ENCODE peak calls at places on chromosomes 16 and 17, in five cellular contexts. One of them, this sample, is unnamed.
A peak's percentile ranks its signal among the peaks of the same experiment; 100 is the strongest.

GRCh38 chr17:4533522-4534502 is 21.4 kb downstream of the MYBBP1A start:
- DNase-seq in heart left ventricle: no peak
- DNase-seq in heart right ventricle: no peak
- DNase-seq in testis: no peak
- DNase-seq in fibroblast of the aortic adventitia: no peak
- DNase-seq in this sample: no peak

GRCh38 chr17:42578282-42578869 is 847 bp upstream of the PSMC3IP start:
- DNase-seq in heart left ventricle: peak; percentile 76
- DNase-seq in heart right ventricle: peak; percentile 75
- DNase-seq in testis: peak; percentile 84
- DNase-seq in fibroblast of the aortic adventitia: peak; percentile 77
- DNase-seq in this sample: peak; percentile 72

GRCh38 chr17:2222901-2223616 is 80.5 kb downstream of the SMG6 start:
- DNase-seq in heart left ventricle: no peak
- DNase-seq in heart right ventricle: peak; percentile 69
- DNase-seq in testis: no peak
- DNase-seq in fibroblast of the aortic adventitia: peak; percentile 95
- DNase-seq in this sample: peak; percentile 97

GRCh38 chr16:55257971-55258613 is 65.9 kb upstream of the IRX6 start:
- DNase-seq in heart left ventricle: peak; percentile 64
- DNase-seq in heart right ventricle: peak; percentile 23
- DNase-seq in testis: peak; percentile 71
- DNase-seq in fibroblast of the aortic adventitia: peak; percentile 65
- DNase-seq in this sample: peak; percentile 34

GRCh38 chr17:79981661-79982101 is 54.0 kb downstream of the TBC1D16 start:
- DNase-seq in heart left ventricle: no peak
- DNase-seq in heart right ventricle: no peak
- DNase-seq in testis: no peak
- DNase-seq in fibroblast of the aortic adventitia: no peak
- DNase-seq in this sample: no peak

GRCh38 chr17:9672266-9672665 is 26.9 kb downstream of the USP43 start:
- DNase-seq in heart left ventricle: no peak
- DNase-seq in heart right ventricle: no peak
- DNase-seq in testis: no peak
- DNase-seq in fibroblast of the aortic adventitia: no peak
- DNase-seq in this sample: peak; percentile 41

GRCh38 chr17:11503292-11503691 is 95.0 kb upstream of the DNAH9 start:
- DNase-seq in heart left ventricle: no peak
- DNase-seq in heart right ventricle: no peak
- DNase-seq in testis: no peak
- DNase-seq in fibroblast of the aortic adventitia: no peak
- DNase-seq in this sample: no peak

GRCh38 chr16:27304881-27305280 is 8.9 kb upstream of the IL4R start:
- DNase-seq in heart left ventricle: no peak
- DNase-seq in heart right ventricle: no peak
- DNase-seq in testis: no peak
- DNase-seq in fibroblast of the aortic adventitia: no peak
- DNase-seq in this sample: no peak

GRCh38 chr16:53937068-53937614 is 233.2 kb downstream of the FTO start:
- DNase-seq in heart left ventricle: no peak
- DNase-seq in heart right ventricle: no peak
- DNase-seq in testis: no peak
- DNase-seq in fibroblast of the aortic adventitia: no peak
- DNase-seq in this sample: no peak

GRCh38 chr17:70111201-70111600 is 36.2 kb downstream of the KCNJ16 start:
- DNase-seq in heart left ventricle: no peak
- DNase-seq in heart right ventricle: no peak
- DNase-seq in testis: no peak
- DNase-seq in fibroblast of the aortic adventitia: no peak
- DNase-seq in this sample: no peak

GRCh38 chr16:81719993-81720392 is 59.1 kb upstream of the PLCG2 start:
- DNase-seq in heart left ventricle: no peak
- DNase-seq in heart right ventricle: no peak
- DNase-seq in testis: no peak
- DNase-seq in fibroblast of the aortic adventitia: no peak
- DNase-seq in this sample: no peak
- H3K4me3 ChIP-seq in heart left ventricle: no peak overlapping the region
- H3K4me3 ChIP-seq in heart right ventricle: no peak overlapping the region
- H3K4me3 ChIP-seq in testis: no peak overlapping the region
- H3K4me3 ChIP-seq in fibroblast of the aortic adventitia: no peak overlapping the region
- H3K4me3 ChIP-seq in this sample: no peak overlapping the region

DNA sequence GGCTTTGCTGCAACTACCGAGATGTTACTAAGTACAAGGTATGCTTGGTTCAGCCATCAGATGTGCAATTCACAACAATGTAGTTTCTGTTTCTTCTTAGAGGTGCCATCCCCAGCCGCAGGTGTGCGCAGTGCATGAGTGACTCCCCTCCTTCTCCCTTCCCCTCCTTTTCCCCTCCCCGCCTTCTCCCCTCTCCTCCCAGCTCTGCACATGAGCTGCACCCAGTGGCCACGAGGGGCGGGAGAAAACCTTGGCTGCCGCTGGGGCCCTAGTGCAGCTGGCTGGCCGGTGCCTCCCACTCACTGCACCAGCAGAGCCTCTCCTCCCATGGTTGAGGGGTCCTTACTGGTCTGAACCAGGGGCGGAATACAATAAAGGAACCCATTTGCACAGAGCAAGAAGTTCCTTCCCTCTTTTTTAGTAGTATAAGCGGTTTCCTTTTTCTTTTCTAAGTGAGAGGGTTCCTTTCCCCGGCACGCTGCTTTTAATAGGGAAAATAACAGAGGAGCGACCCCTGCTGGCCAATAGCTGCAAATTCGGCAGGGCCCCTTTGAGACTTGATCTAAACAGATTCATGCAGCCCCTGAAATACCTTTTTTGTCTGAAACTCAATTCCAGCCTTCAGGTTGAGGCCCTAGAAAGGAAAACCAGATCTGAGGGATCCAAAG is 7.8 kb upstream of the CCL15 start:
- DNase-seq in heart left ventricle: no peak
- DNase-seq in heart right ventricle: no peak
- DNase-seq in testis: peak; percentile 64
- DNase-seq in fibroblast of the aortic adventitia: peak; percentile 13
- DNase-seq in this sample: peak; percentile 22
- TF ChIP-seq CTCF in heart left ventricle: peak; percentile 32
- TF ChIP-seq CTCF in heart right ventricle: no peak
- TF ChIP-seq CTCF in testis: peak; percentile 13
- TF ChIP-seq CTCF in fibroblast of the aortic adventitia: peak; percentile 30
- TF ChIP-seq CTCF in this sample: peak; percentile 60

GRCh38 chr16:79767597-79768280 is 167.2 kb upstream of the MAF start:
- DNase-seq in heart left ventricle: peak; percentile 50
- DNase-seq in heart right ventricle: no peak
- DNase-seq in testis: peak; percentile 54
- DNase-seq in fibroblast of the aortic adventitia: peak; percentile 20
- DNase-seq in this sample: peak; percentile 57
- H3K4me3 ChIP-seq in heart left ventricle: no peak overlapping the region
- H3K4me3 ChIP-seq in heart right ventricle: peak overlapping the region; percentile 25
- H3K4me3 ChIP-seq in testis: no peak overlapping the region
- H3K4me3 ChIP-seq in fibroblast of the aortic adventitia: no peak overlapping the region
- H3K4me3 ChIP-seq in this sample: peak overlapping the region; percentile 47

DNA sequence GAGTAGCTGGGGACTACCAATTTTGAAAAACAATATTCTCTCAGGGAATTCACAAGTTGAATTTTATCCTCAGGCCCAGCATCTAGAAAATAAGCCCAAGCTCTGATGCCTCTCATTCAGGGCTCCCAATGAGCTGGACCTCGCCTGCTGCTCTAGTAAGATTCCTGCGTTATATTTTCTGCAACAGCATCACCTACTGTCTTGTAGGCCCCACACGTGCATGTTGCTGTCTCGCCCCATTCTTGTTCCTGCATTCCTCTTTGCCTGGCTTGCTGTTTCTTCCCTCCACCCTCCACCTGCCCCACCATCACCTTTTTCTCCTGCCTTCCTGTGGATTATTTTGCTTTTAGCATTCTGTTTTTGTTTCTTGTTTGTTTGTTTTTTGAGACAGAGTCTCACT is 8.3 kb upstream of the ST6GALNAC2 start:
- DNase-seq in heart left ventricle: no peak
- DNase-seq in heart right ventricle: no peak
- DNase-seq in testis: no peak
- DNase-seq in fibroblast of the aortic adventitia: no peak
- DNase-seq in this sample: no peak
- TF ChIP-seq CTCF in heart left ventricle: no peak
- TF ChIP-seq CTCF in heart right ventricle: no peak
- TF ChIP-seq CTCF in testis: no peak
- TF ChIP-seq CTCF in fibroblast of the aortic adventitia: no peak
- TF ChIP-seq CTCF in this sample: no peak

GRCh38 chr16:86710602-86710950 is 132.2 kb downstream of the FOXL1 start:
- DNase-seq in heart left ventricle: no peak
- DNase-seq in heart right ventricle: no peak
- DNase-seq in testis: no peak
- DNase-seq in fibroblast of the aortic adventitia: no peak
- DNase-seq in this sample: no peak

GRCh38 chr16:86714166-86714565 is 135.8 kb downstream of the FOXL1 start:
- DNase-seq in heart left ventricle: no peak
- DNase-seq in heart right ventricle: no peak
- DNase-seq in testis: no peak
- DNase-seq in fibroblast of the aortic adventitia: peak; percentile 33
- DNase-seq in this sample: no peak

GRCh38 chr16:86709902-86710601 is 131.7 kb downstream of the FOXL1 start:
- DNase-seq in heart left ventricle: no peak
- DNase-seq in heart right ventricle: no peak
- DNase-seq in testis: no peak
- DNase-seq in fibroblast of the aortic adventitia: no peak
- DNase-seq in this sample: no peak

GRCh38 chr16:86712158-86713009 is 134.0 kb downstream of the FOXL1 start:
- DNase-seq in heart left ventricle: no peak
- DNase-seq in heart right ventricle: no peak
- DNase-seq in testis: no peak
- DNase-seq in fibroblast of the aortic adventitia: no peak
- DNase-seq in this sample: no peak

DNA sequence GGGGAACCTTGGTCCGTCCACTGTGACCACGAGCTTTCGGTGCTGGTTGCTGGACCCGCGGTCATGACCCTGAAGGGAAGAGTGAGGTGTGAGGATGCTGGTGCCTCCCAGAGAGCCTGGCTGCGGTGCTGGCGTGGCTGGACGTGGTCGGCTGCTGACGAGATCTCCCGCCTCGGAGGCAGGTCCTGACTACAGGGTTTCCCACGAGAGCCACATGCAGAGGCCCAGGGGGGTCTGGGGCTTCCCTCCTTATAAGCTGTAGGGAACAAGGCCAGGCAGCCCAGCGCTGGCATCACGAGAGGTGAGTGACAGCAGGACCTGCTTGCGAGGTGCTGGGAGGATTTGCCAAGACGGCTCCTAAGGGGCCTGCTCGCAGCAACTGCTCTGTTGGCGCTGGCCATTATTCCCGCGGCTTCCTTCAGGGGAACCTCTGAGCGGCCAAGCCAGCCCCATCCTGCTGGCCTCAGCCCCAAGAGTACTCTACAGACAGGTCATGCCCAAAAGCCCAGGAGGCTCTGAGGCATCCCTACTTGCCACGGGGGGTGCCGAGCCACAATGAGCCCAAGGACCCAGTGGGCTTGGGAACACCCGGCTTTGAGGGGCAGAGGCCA is 134.8 kb downstream of the FOXL1 start:
- DNase-seq in heart left ventricle: no peak
- DNase-seq in heart right ventricle: no peak
- DNase-seq in testis: no peak
- DNase-seq in fibroblast of the aortic adventitia: no peak
- DNase-seq in this sample: no peak
- H3K4me3 ChIP-seq in heart left ventricle: no peak overlapping the region
- H3K4me3 ChIP-seq in heart right ventricle: no peak overlapping the region
- H3K4me3 ChIP-seq in testis: no peak overlapping the region
- H3K4me3 ChIP-seq in fibroblast of the aortic adventitia: no peak overlapping the region
- H3K4me3 ChIP-seq in this sample: no peak overlapping the region

GRCh38 chr17:50558581-50558954 is 1.9 kb upstream of the CACNA1G start:
- DNase-seq in heart left ventricle: no peak
- DNase-seq in heart right ventricle: no peak
- DNase-seq in testis: no peak
- DNase-seq in fibroblast of the aortic adventitia: no peak
- DNase-seq in this sample: no peak
- TF ChIP-seq CTCF in heart left ventricle: no peak
- TF ChIP-seq CTCF in heart right ventricle: no peak
- TF ChIP-seq CTCF in testis: no peak
- TF ChIP-seq CTCF in fibroblast of the aortic adventitia: no peak
- TF ChIP-seq CTCF in this sample: no peak

GRCh38 chr17:40501499-40501911 is at the start of gene TNS4:
- DNase-seq in heart left ventricle: peak; percentile 51
- DNase-seq in heart right ventricle: no peak
- DNase-seq in testis: no peak
- DNase-seq in fibroblast of the aortic adventitia: no peak
- DNase-seq in this sample: no peak
- H3K4me3 ChIP-seq in heart left ventricle: no peak within 1 kb of the TSS
- H3K4me3 ChIP-seq in heart right ventricle: no peak within 1 kb of the TSS
- H3K4me3 ChIP-seq in testis: no peak within 1 kb of the TSS
- H3K4me3 ChIP-seq in fibroblast of the aortic adventitia: no peak within 1 kb of the TSS
- H3K4me3 ChIP-seq in this sample: no peak within 1 kb of the TSS

DNA sequence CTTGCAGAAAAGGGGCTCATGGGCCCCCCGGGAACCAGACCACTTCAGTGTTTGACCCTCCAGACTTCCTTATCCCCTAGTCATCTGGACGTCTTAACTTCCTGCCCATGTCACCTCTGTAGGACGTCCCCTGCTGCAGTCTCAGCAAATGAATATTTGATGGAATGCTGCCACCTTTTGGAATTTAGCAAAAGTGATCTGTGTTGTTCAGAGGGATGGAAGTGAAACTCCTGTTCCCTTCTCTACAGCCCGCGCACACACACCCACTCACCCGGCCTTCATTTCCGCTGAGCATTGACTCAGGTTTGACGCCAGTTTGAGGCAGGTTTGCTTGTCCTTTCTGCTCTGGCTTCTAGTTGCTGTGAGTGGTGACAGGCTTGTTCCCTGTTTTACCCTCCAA is 507.2 kb upstream of the EEF2KMT start:
- DNase-seq in heart left ventricle: no peak
- DNase-seq in heart right ventricle: no peak
- DNase-seq in testis: no peak
- DNase-seq in fibroblast of the aortic adventitia: no peak
- DNase-seq in this sample: no peak
- TF ChIP-seq CTCF in heart left ventricle: no peak
- TF ChIP-seq CTCF in heart right ventricle: no peak
- TF ChIP-seq CTCF in testis: no peak
- TF ChIP-seq CTCF in fibroblast of the aortic adventitia: no peak
- TF ChIP-seq CTCF in this sample: no peak

DNA sequence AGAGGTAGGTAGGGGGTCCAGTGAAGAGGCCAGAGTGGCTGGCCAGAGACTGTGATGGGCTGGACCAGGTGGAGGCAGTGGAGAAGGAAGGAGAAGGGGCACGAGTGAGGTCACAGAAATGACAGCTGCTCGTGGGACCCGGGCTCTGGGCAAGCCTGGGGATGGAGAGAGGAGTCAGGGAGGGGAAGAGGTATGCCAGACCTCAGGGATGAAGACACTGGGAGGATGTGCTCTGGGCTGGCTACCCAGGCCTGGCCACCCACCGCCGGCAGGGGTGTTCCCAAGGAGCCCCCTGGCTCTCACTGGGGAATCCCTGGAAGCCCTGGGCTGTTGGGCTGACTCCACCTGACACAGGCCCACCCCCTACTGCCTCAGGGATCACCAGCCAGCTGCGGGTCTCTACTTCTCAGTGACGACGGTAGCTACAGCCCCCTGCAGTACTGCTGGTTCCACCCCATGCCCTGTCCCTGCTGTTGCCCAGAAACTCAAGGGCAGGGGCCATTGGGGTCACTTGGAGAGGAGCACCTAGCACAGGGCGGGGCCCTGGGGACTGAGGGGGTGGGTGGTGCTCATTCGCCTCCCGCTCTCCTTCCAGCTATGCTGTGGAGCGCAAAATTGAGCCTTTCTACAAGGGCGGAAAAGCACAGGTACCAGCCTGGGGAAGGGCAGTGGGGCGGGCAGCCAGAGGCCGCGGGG is 1.8 kb downstream of the TBL3 start:
- DNase-seq in heart left ventricle: no peak
- DNase-seq in heart right ventricle: no peak
- DNase-seq in testis: no peak
- DNase-seq in fibroblast of the aortic adventitia: no peak
- DNase-seq in this sample: no peak
- H3K4me3 ChIP-seq in heart left ventricle: no peak overlapping the region
- H3K4me3 ChIP-seq in heart right ventricle: no peak overlapping the region
- H3K4me3 ChIP-seq in testis: no peak overlapping the region
- H3K4me3 ChIP-seq in fibroblast of the aortic adventitia: no peak overlapping the region
- H3K4me3 ChIP-seq in this sample: no peak overlapping the region

GRCh38 chr17:73145641-73146040 is 19.2 kb upstream of the SSTR2 start:
- DNase-seq in heart left ventricle: no peak
- DNase-seq in heart right ventricle: no peak
- DNase-seq in testis: no peak
- DNase-seq in fibroblast of the aortic adventitia: no peak
- DNase-seq in this sample: no peak
- TF ChIP-seq CTCF in heart left ventricle: no peak
- TF ChIP-seq CTCF in heart right ventricle: no peak
- TF ChIP-seq CTCF in testis: no peak
- TF ChIP-seq CTCF in fibroblast of the aortic adventitia: no peak
- TF ChIP-seq CTCF in this sample: no peak